ENCODE peak calls at places on chromosomes 12 and 14, in eight cellular contexts. U, Q, T, Z, D, A, C and V are unnamed samples.

GRCh38 chr12:3832738-3833137 is 40.5 kb downstream of the PARP11 start:
- DNase-seq in U (no peak), Q (no peak), T (peak), Z (no peak), D (no peak), A (no peak), C (no peak), V (no peak)

GRCh38 chr14:29671034-29671433 is 256.6 kb downstream of the PRKD1 start:
- DNase-seq in U (no peak), Q (no peak), T (peak), Z (peak), D (no peak), A (no peak), C (no peak), V (no peak)

GRCh38 chr14:60655114-60655897 is 6.0 kb upstream of the SIX1 start:
- DNase-seq in U (no peak), Q (no peak), T (no peak), Z (no peak), D (no peak), A (no peak), C (no peak), V (no peak)

GRCh38 chr12:20507711-20508110 is 139.4 kb downstream of the PDE3A start:
- DNase-seq in U (no peak), Q (no peak), T (no peak), Z (peak), D (no peak), A (no peak), C (no peak), V (no peak)

GRCh38 chr12:65308001-65308400 is 29.5 kb downstream of the MSRB3 start:
- DNase-seq in U (no peak), Q (no peak), T (peak), Z (peak), D (no peak), A (no peak), C (peak), V (no peak)

GRCh38 chr14:61528591-61529021 is 166.7 kb upstream of the HIF1A start:
- DNase-seq in U (no peak), Q (no peak), T (peak), Z (peak), D (no peak), A (peak), C (peak), V (no peak)

GRCh38 chr12:6605425-6606330 is 1.5 kb downstream of the CHD4 start:
- DNase-seq in U (peak), Q (peak), T (peak), Z (peak), D (no peak), A (no peak), C (peak), V (no peak)

GRCh38 chr12:132729541-132730320 is 19.1 kb downstream of the PGAM5 start:
- DNase-seq in U (no peak), Q (no peak), T (no peak), Z (no peak), D (no peak), A (peak), C (peak), V (no peak)

GRCh38 chr14:29243355-29243754 is 476.8 kb downstream of the FOXG1 start:
- DNase-seq in U (no peak), Q (no peak), T (peak), Z (peak), D (no peak), A (no peak), C (peak), V (no peak)

GRCh38 chr12:48631071-48631470 is 51.0 kb downstream of the KANSL2 start:
- DNase-seq in U (no peak), Q (no peak), T (no peak), Z (no peak), D (no peak), A (no peak), C (no peak), V (no peak)

GRCh38 chr14:57533214-57533613 is 39.6 kb upstream of the CCDC198 start:
- DNase-seq in U (no peak), Q (no peak), T (no peak), Z (peak), D (no peak), A (peak), C (no peak), V (no peak)

GRCh38 chr12:109678732-109679131 is 34.9 kb upstream of the FAM222A start:
- DNase-seq in U (no peak), Q (no peak), T (no peak), Z (no peak), D (no peak), A (no peak), C (no peak), V (no peak)

GRCh38 chr12:100024974-100025555 is 40.3 kb upstream of the ANKS1B start:
- DNase-seq in U (no peak), Q (no peak), T (peak), Z (no peak), D (no peak), A (peak), C (no peak), V (no peak)

GRCh38 chr14:63287661-63288483 is 30.9 kb downstream of the GPHB5 start:
- DNase-seq in U (no peak), Q (no peak), T (peak), Z (no peak), D (no peak), A (no peak), C (peak), V (no peak)

GRCh38 chr12:92573104-92573503 is 129.7 kb upstream of the PLEKHG7 start:
- DNase-seq in U (no peak), Q (no peak), T (no peak), Z (no peak), D (no peak), A (no peak), C (no peak), V (no peak)

GRCh38 chr14:76911473-76911872 is 85.3 kb downstream of the LRRC74A start:
- DNase-seq in U (no peak), Q (no peak), T (no peak), Z (no peak), D (no peak), A (no peak), C (no peak), V (no peak)

GRCh38 chr12:93200291-93200917 is 177.3 kb upstream of the NUDT4 start:
- DNase-seq in U (no peak), Q (no peak), T (no peak), Z (peak), D (no peak), A (no peak), C (no peak), V (no peak)

GRCh38 chr12:59873136-59873535 is 277.3 kb downstream of the SLC16A7 start:
- DNase-seq in U (no peak), Q (no peak), T (peak), Z (no peak), D (no peak), A (no peak), C (no peak), V (no peak)

GRCh38 chr14:80456200-80456599 is 244.9 kb upstream of the DIO2 start:
- DNase-seq in U (no peak), Q (no peak), T (peak), Z (peak), D (no peak), A (no peak), C (peak), V (no peak)

GRCh38 chr14:50669441-50669986 is 1.4 kb upstream of the SAV1 start:
- DNase-seq in U (no peak), Q (no peak), T (no peak), Z (no peak), D (no peak), A (no peak), C (no peak), V (no peak)

GRCh38 chr14:91249841-91250616 is 5.5 kb upstream of the GPR68 start:
- DNase-seq in U (no peak), Q (no peak), T (no peak), Z (peak), D (peak), A (no peak), C (peak), V (no peak)

GRCh38 chr14:52312872-52313492 is 1.1 kb upstream of the PTGER2 start:
- DNase-seq in U (no peak), Q (no peak), T (peak), Z (peak), D (no peak), A (no peak), C (no peak), V (no peak)

GRCh38 chr14:35879654-35880249 is 53.6 kb downstream of the BRMS1L start:
- DNase-seq in U (no peak), Q (peak), T (peak), Z (peak), D (no peak), A (peak), C (no peak), V (no peak)

GRCh38 chr14:73468808-73469386 is 10.6 kb upstream of the NUMB start:
- DNase-seq in U (no peak), Q (no peak), T (peak), Z (no peak), D (no peak), A (peak), C (no peak), V (no peak)

GRCh38 chr14:24262821-24263733 is at the start of gene TGM1:
- DNase-seq in U (no peak), Q (peak), T (no peak), Z (no peak), D (peak), A (no peak), C (no peak), V (no peak)

GRCh38 chr14:35783699-35784098 is 25.4 kb downstream of the RALGAPA1 start:
- DNase-seq in U (no peak), Q (no peak), T (no peak), Z (no peak), D (no peak), A (no peak), C (no peak), V (no peak)

GRCh38 chr12:6899837-6900519 is 4.6 kb upstream of the LRRC23 start:
- DNase-seq in U (peak), Q (no peak), T (peak), Z (peak), D (peak), A (no peak), C (no peak), V (no peak)

GRCh38 chr12:93441111-93441616 is 583 bp downstream of the UBE2N start:
- DNase-seq in U (peak), Q (peak), T (peak), Z (peak), D (peak), A (no peak), C (no peak), V (no peak)

GRCh38 chr12:108302034-108302433 is 37.1 kb downstream of the CMKLR1 start:
- DNase-seq in U (no peak), Q (no peak), T (no peak), Z (no peak), D (no peak), A (no peak), C (no peak), V (no peak)

GRCh38 chr14:103016071-103016470 is 41.3 kb downstream of the CDC42BPB start:
- DNase-seq in U (no peak), Q (no peak), T (no peak), Z (no peak), D (no peak), A (no peak), C (no peak), V (no peak)

GRCh38 chr12:111792155-111792876 is 25.6 kb downstream of the ALDH2 start:
- DNase-seq in U (peak), Q (no peak), T (peak), Z (peak), D (peak), A (peak), C (no peak), V (no peak)

GRCh38 chr14:99118046-99118721 is 153.8 kb downstream of the BCL11B start:
- DNase-seq in U (peak), Q (no peak), T (no peak), Z (no peak), D (no peak), A (no peak), C (no peak), V (no peak)

GRCh38 chr12:6062427-6063378 is 61.8 kb downstream of the VWF start:
- DNase-seq in U (peak), Q (peak), T (peak), Z (peak), D (no peak), A (no peak), C (no peak), V (peak)

GRCh38 chr12:6632026-6632978 is 3.5 kb downstream of the LPAR5 start:
- DNase-seq in U (peak), Q (peak), T (no peak), Z (no peak), D (peak), A (no peak), C (no peak), V (peak)

GRCh38 chr12:65195387-65196055 is 26.1 kb downstream of the LEMD3 start:
- DNase-seq in U (no peak), Q (no peak), T (no peak), Z (no peak), D (no peak), A (no peak), C (no peak), V (no peak)

GRCh38 chr12:6085841-6086240 is 38.6 kb downstream of the VWF start:
- DNase-seq in U (no peak), Q (no peak), T (no peak), Z (no peak), D (no peak), A (no peak), C (no peak), V (no peak)

GRCh38 chr12:29591140-29592020 is 93.9 kb upstream of the OVCH1 start:
- DNase-seq in U (no peak), Q (no peak), T (peak), Z (peak), D (no peak), A (peak), C (no peak), V (no peak)
- TF ChIP-seq CTCF in U (no peak), Q (no peak), T (peak), Z (peak), D (no peak), A (peak), C (no peak), V (no peak)

GRCh38 chr12:87866602-87867292 is 162.5 kb downstream of the C12orf50 start:
- DNase-seq in U (no peak), Q (peak), T (peak), Z (peak), D (no peak), A (no peak), C (no peak), V (no peak)
- TF ChIP-seq CTCF in U (no peak), Q (no peak), T (peak), Z (peak), D (no peak), A (peak), C (peak), V (no peak)

GRCh38 chr12:115794659-115795081 is 482.8 kb downstream of the MED13L start:
- DNase-seq in U (peak), Q (no peak), T (no peak), Z (no peak), D (no peak), A (no peak), C (no peak), V (no peak)
- TF ChIP-seq CTCF in U (no peak), Q (no peak), T (no peak), Z (no peak), D (no peak), A (no peak), C (no peak), V (no peak)

DNA sequence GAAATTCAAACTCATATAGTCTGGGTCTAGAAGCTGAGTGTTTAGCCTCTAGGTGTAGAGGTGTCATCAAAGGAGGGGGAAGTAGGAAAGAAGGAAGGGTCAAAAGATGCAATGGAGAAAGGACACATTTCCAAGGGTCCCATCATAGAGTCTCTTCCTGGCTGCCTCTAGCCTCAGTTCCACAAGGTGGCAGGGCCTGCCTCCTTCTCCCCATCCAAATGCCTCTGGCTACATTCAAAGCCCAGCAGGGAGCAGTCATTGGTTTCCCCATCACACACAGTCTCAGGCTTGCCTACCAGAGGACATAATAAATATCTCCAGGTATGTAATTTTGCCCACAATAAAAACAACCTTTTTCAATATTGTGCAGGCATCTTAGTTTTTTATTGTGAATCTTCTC is 2.1 kb upstream of the CCT2 start:
- DNase-seq in U (no peak), Q (no peak), T (no peak), Z (peak), D (no peak), A (no peak), C (peak), V (no peak)
- TF ChIP-seq CTCF in U (no peak), Q (no peak), T (no peak), Z (peak), D (no peak), A (peak), C (peak), V (no peak)

DNA sequence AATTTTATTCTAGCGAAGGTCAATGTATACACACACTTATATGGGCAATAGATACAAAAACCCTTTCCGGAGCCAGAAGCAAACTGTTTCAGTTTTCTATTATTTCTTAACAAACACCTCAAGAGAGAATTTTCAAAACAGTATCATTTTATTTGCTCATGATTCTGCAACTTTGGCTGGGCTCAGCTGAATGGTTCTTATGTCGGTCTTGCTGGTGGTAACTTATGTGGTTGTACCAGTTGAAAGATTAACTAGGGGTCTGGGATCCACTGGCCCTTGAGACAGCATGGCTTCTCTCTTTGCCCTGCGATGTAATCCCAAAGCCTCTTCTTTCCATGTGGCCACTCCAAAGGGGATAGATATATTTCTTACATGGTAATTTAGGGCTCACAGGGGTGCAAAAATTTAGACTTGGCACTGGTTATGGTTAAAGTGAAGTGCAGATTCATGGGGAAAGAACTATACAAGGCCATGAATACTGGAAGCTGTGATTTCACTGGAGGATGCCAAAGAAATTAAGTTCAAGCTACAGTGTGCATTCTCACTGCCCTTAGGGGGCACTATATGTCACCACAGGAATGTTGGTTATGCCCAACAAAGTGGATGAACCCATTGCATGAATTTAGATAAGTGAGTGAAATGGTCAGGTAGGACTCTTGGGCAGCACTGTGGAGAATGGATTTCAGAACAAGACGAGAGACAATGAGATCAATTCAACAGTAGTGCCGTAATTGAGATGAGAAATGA is 94.3 kb upstream of the NAV3 start:
- DNase-seq in U (no peak), Q (no peak), T (no peak), Z (no peak), D (no peak), A (no peak), C (no peak), V (no peak)
- TF ChIP-seq CTCF in U (no peak), Q (no peak), T (no peak), Z (no peak), D (no peak), A (no peak), C (no peak), V (no peak)

GRCh38 chr14:69613312-69614073 is 2.1 kb downstream of the SUSD6 start:
- DNase-seq in U (no peak), Q (no peak), T (no peak), Z (no peak), D (no peak), A (no peak), C (no peak), V (no peak)

GRCh38 chr14:69615471-69616407 is 4.3 kb downstream of the SUSD6 start:
- DNase-seq in U (peak), Q (peak), T (peak), Z (peak), D (no peak), A (peak), C (peak), V (peak)

GRCh38 chr14:69612759-69613145 is 1.4 kb downstream of the SUSD6 start:
- DNase-seq in U (no peak), Q (peak), T (no peak), Z (peak), D (no peak), A (no peak), C (peak), V (no peak)

GRCh38 chr14:69616408-69616773 is 5.0 kb downstream of the SUSD6 start:
- DNase-seq in U (no peak), Q (no peak), T (no peak), Z (no peak), D (no peak), A (no peak), C (no peak), V (no peak)

DNA sequence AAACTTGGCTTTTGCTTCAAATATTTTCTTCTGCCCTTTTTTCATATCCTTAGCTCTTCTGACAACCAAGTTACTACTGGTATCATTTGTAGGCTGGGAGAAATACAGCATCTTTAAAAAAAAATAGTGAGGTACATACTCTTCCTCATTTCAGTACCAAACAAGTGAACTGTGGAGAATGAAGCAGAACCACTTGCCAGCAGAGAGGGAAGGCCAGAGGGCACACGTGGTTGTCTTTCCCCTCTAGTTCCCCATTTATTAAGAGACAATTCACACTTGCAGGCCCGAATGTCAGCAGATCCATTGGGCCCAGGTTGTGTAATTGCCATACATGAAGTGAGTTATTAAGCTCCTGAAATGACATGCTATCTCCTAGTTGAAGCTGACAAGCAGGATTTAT is 3.2 kb downstream of the SUSD6 start:
- DNase-seq in U (peak), Q (no peak), T (no peak), Z (no peak), D (no peak), A (no peak), C (no peak), V (no peak)
- TF ChIP-seq CTCF in U (no peak), Q (no peak), T (no peak), Z (no peak), D (no peak), A (no peak), C (no peak), V (no peak)